ENCODE peak calls at places on chromosome 20, in eight cellular contexts. One of them, this sample, is unnamed.

GRCh38 chr20:15547109-15547508 is 1026.1 kb downstream of the KIF16B start:
- DNase-seq in foreskin fibroblast: no peak
- DNase-seq in ELR: no peak
- DNase-seq in NCI-H1105: no peak
- DNase-seq in effector memory CD4-positive, alpha-beta T cell: no peak
- DNase-seq in GM03348: no peak
- DNase-seq in NCI-H748 treated with DMSO at 0.1 percent for 48 hours: no peak
- DNase-seq in T-helper 2 cell: no peak
- DNase-seq in this sample: no peak

GRCh38 chr20:5061209-5061608 is 58.5 kb downstream of the PCNA start:
- DNase-seq in foreskin fibroblast: peak; percentile 3
- DNase-seq in ELR: peak; percentile 81
- DNase-seq in NCI-H1105: no peak
- DNase-seq in effector memory CD4-positive, alpha-beta T cell: no peak
- DNase-seq in GM03348: no peak
- DNase-seq in NCI-H748 treated with DMSO at 0.1 percent for 48 hours: no peak
- DNase-seq in T-helper 2 cell: no peak
- DNase-seq in this sample: peak; percentile 97

GRCh38 chr20:2093883-2094282 is 7.7 kb upstream of the STK35 start:
- DNase-seq in foreskin fibroblast: no peak
- DNase-seq in ELR: no peak
- DNase-seq in NCI-H1105: no peak
- DNase-seq in effector memory CD4-positive, alpha-beta T cell: no peak
- DNase-seq in GM03348: no peak
- DNase-seq in NCI-H748 treated with DMSO at 0.1 percent for 48 hours: no peak
- DNase-seq in T-helper 2 cell: no peak
- DNase-seq in this sample: no peak

GRCh38 chr20:58577871-58578615 is 62.8 kb upstream of the APCDD1L start:
- DNase-seq in foreskin fibroblast: no peak
- DNase-seq in ELR: no peak
- DNase-seq in NCI-H1105: no peak
- DNase-seq in effector memory CD4-positive, alpha-beta T cell: no peak
- DNase-seq in GM03348: no peak
- DNase-seq in NCI-H748 treated with DMSO at 0.1 percent for 48 hours: no peak
- DNase-seq in T-helper 2 cell: no peak
- DNase-seq in this sample: no peak

GRCh38 chr20:2865630-2866029 is 7.7 kb upstream of the PTPRA start:
- DNase-seq in foreskin fibroblast: no peak
- DNase-seq in ELR: no peak
- DNase-seq in NCI-H1105: no peak
- DNase-seq in effector memory CD4-positive, alpha-beta T cell: no peak
- DNase-seq in GM03348: no peak
- DNase-seq in NCI-H748 treated with DMSO at 0.1 percent for 48 hours: no peak
- DNase-seq in T-helper 2 cell: peak; percentile 29
- DNase-seq in this sample: no peak

GRCh38 chr20:49230021-49230420 is 10.8 kb downstream of the DDX27 start:
- DNase-seq in foreskin fibroblast: no peak
- DNase-seq in ELR: no peak
- DNase-seq in NCI-H1105: no peak
- DNase-seq in effector memory CD4-positive, alpha-beta T cell: no peak
- DNase-seq in GM03348: no peak
- DNase-seq in NCI-H748 treated with DMSO at 0.1 percent for 48 hours: no peak
- DNase-seq in T-helper 2 cell: no peak
- DNase-seq in this sample: no peak

GRCh38 chr20:56628015-56628872 is 862 bp upstream of the TFAP2C start:
- DNase-seq in foreskin fibroblast: no peak
- DNase-seq in ELR: peak; percentile 59
- DNase-seq in NCI-H1105: no peak
- DNase-seq in effector memory CD4-positive, alpha-beta T cell: no peak
- DNase-seq in GM03348: peak; percentile 60
- DNase-seq in NCI-H748 treated with DMSO at 0.1 percent for 48 hours: no peak
- DNase-seq in T-helper 2 cell: no peak
- DNase-seq in this sample: peak; percentile 45

GRCh38 chr20:36064661-36065426 is 89.7 kb upstream of the EPB41L1 start:
- DNase-seq in foreskin fibroblast: peak; percentile 80
- DNase-seq in ELR: peak; percentile 91
- DNase-seq in NCI-H1105: peak; percentile 88
- DNase-seq in effector memory CD4-positive, alpha-beta T cell: peak; percentile 87
- DNase-seq in GM03348: peak; percentile 99
- DNase-seq in NCI-H748 treated with DMSO at 0.1 percent for 48 hours: peak; percentile 63
- DNase-seq in T-helper 2 cell: peak; percentile 88
- DNase-seq in this sample: peak; percentile 89

GRCh38 chr20:23920936-23921335 is 41.4 kb upstream of the CST5 start:
- DNase-seq in foreskin fibroblast: no peak
- DNase-seq in ELR: no peak
- DNase-seq in NCI-H1105: no peak
- DNase-seq in effector memory CD4-positive, alpha-beta T cell: no peak
- DNase-seq in GM03348: no peak
- DNase-seq in NCI-H748 treated with DMSO at 0.1 percent for 48 hours: no peak
- DNase-seq in T-helper 2 cell: no peak
- DNase-seq in this sample: peak; percentile 13

GRCh38 chr20:3283222-3283820 is 44.3 kb upstream of the SLC4A11 start:
- DNase-seq in foreskin fibroblast: no peak
- DNase-seq in ELR: no peak
- DNase-seq in NCI-H1105: no peak
- DNase-seq in effector memory CD4-positive, alpha-beta T cell: no peak
- DNase-seq in GM03348: no peak
- DNase-seq in NCI-H748 treated with DMSO at 0.1 percent for 48 hours: no peak
- DNase-seq in T-helper 2 cell: no peak
- DNase-seq in this sample: no peak

This sample was measured in PC-3.